ENCODE peak calls at places on chromosomes 2 and 18, in seven cellular contexts. F, Y, M, N, L, W and Z are unnamed samples.

GRCh38 chr2:62195421-62196277 is at the start of gene B3GNT2:
- DNase-seq in F (peak; percentile 86), Y (peak; percentile 84), M (peak; percentile 75), N (peak; percentile 88), L (peak; percentile 32), W (peak; percentile 89), Z (peak; percentile 95)

GRCh38 chr2:148263890-148264289 is 243.0 kb downstream of the MBD5 start:
- DNase-seq in F (no peak), Y (no peak), M (no peak), N (no peak), L (no peak), W (no peak), Z (no peak)

GRCh38 chr18:11246466-11246865 is 97.1 kb upstream of the PIEZO2 start:
- DNase-seq in F (no peak), Y (no peak), M (no peak), N (no peak), L (peak; percentile 20), W (no peak), Z (no peak)

GRCh38 chr2:24642351-24642750 is 150.8 kb downstream of the PTRHD1 start:
- DNase-seq in F (no peak), Y (no peak), M (no peak), N (no peak), L (no peak), W (no peak), Z (no peak)

GRCh38 chr2:110101280-110101844 is 14.3 kb downstream of the MALL start:
- DNase-seq in F (peak; percentile 91), Y (peak; percentile 27), M (peak; percentile 89), N (peak; percentile 98), L (peak; percentile 99), W (peak; percentile 98), Z (peak; percentile 94)

GRCh38 chr2:100262555-100263320 is 59.6 kb downstream of the LONRF2 start:
- DNase-seq in F (peak; percentile 71), Y (peak; percentile 74), M (peak; percentile 57), N (peak; percentile 69), L (peak; percentile 68), W (peak; percentile 54), Z (no peak)

GRCh38 chr2:171102802-171103201 is 57.9 kb downstream of the TLK1 start:
- DNase-seq in F (no peak), Y (no peak), M (no peak), N (no peak), L (no peak), W (no peak), Z (no peak)

GRCh38 chr2:80326214-80326613 is 21.7 kb upstream of the LRRTM1 start:
- DNase-seq in F (no peak), Y (no peak), M (no peak), N (no peak), L (no peak), W (no peak), Z (no peak)

GRCh38 chr2:135657806-135658582 is 83.7 kb upstream of the UBXN4 start:
- DNase-seq in F (no peak), Y (peak; percentile 87), M (no peak), N (no peak), L (no peak), W (no peak), Z (no peak)

GRCh38 chr2:242020196-242021004 is 150.9 kb downstream of the RTP5 start:
- DNase-seq in F (no peak), Y (peak; percentile 9), M (peak; percentile 32), N (peak; percentile 52), L (no peak), W (no peak), Z (peak; percentile 31)

GRCh38 chr2:68715353-68716041 is 19.1 kb upstream of the ARHGAP25 start:
- DNase-seq in F (peak; percentile 69), Y (peak; percentile 52), M (peak; percentile 34), N (no peak), L (peak; percentile 50), W (peak; percentile 66), Z (peak; percentile 50)

GRCh38 chr2:173881466-173881865 is 83.7 kb downstream of the SP3 start:
- DNase-seq in F (no peak), Y (no peak), M (peak; percentile 59), N (no peak), L (no peak), W (peak; percentile 29), Z (no peak)

GRCh38 chr2:121791801-121792221 is 36.4 kb downstream of the TSN start:
- DNase-seq in F (no peak), Y (no peak), M (no peak), N (no peak), L (no peak), W (no peak), Z (no peak)

GRCh38 chr2:236136483-236136882 is 31.7 kb downstream of the GBX2 start:
- DNase-seq in F (no peak), Y (no peak), M (no peak), N (no peak), L (no peak), W (no peak), Z (no peak)

GRCh38 chr2:227456772-227457171 is 15.2 kb upstream of the AGFG1 start:
- DNase-seq in F (no peak), Y (no peak), M (no peak), N (no peak), L (peak; percentile 45), W (no peak), Z (no peak)

GRCh38 chr2:120936476-120937334 is 201.0 kb downstream of the GLI2 start:
- DNase-seq in F (no peak), Y (no peak), M (no peak), N (no peak), L (peak; percentile 60), W (no peak), Z (no peak)

GRCh38 chr2:218985021-218985324 is at the start of gene FEV:
- DNase-seq in F (no peak), Y (no peak), M (no peak), N (no peak), L (no peak), W (no peak), Z (no peak)

GRCh38 chr2:70133521-70134348 is 46.5 kb downstream of the PCBP1 start:
- DNase-seq in F (no peak), Y (peak; percentile 56), M (no peak), N (no peak), L (peak; percentile 34), W (no peak), Z (no peak)

GRCh38 chr18:45666520-45666919 is 51.2 kb downstream of the SLC14A2 start:
- DNase-seq in F (no peak), Y (peak; percentile 40), M (no peak), N (no peak), L (no peak), W (no peak), Z (no peak)

GRCh38 chr2:152247337-152247695 is 71.8 kb upstream of the STAM2 start:
- DNase-seq in F (no peak), Y (no peak), M (no peak), N (no peak), L (peak; percentile 17), W (no peak), Z (no peak)

GRCh38 chr18:47632970-47633635 is 297.4 kb downstream of the SMAD2 start:
- DNase-seq in F (no peak), Y (no peak), M (no peak), N (no peak), L (no peak), W (no peak), Z (no peak)

GRCh38 chr2:170307052-170307451 is 129.1 kb downstream of the MYO3B start:
- DNase-seq in F (no peak), Y (no peak), M (no peak), N (no peak), L (no peak), W (no peak), Z (no peak)

GRCh38 chr2:179622122-179622521 is 239.3 kb downstream of the ZNF385B start:
- DNase-seq in F (no peak), Y (no peak), M (no peak), N (no peak), L (no peak), W (no peak), Z (no peak)

GRCh38 chr18:12991839-12992216 is 666 bp downstream of the CEP192 start:
- DNase-seq in F (no peak), Y (no peak), M (no peak), N (no peak), L (no peak), W (no peak), Z (no peak)

GRCh38 chr18:12990128-12990485 is 1.1 kb upstream of the CEP192 start:
- DNase-seq in F (no peak), Y (peak; percentile 30), M (no peak), N (no peak), L (no peak), W (no peak), Z (no peak)

GRCh38 chr18:12990977-12991838 is at the start of gene CEP192:
- DNase-seq in F (peak; percentile 97), Y (peak; percentile 99), M (peak; percentile 97), N (peak; percentile 97), L (peak; percentile 98), W (peak; percentile 98), Z (peak; percentile 97)

GRCh38 chr18:12989397-12990127 is 1.6 kb upstream of the CEP192 start:
- DNase-seq in F (no peak), Y (no peak), M (no peak), N (no peak), L (no peak), W (no peak), Z (no peak)

DNA sequence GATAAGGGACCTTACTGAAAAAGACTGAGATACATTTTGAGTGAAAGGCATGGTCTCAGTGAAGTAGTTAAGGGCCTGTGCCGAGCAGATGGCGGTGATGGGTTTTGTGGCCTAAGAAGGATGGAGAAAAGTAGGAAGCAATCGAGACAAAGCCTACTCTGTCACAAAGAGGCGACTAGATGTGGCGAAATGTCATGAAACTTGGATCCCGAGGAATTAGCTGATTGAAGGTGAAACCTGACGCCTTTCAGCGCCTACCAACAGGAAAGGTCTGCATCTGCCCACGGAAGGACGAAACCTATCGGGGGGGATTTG is 543 bp upstream of the CEP192 start:
- DNase-seq in F (no peak), Y (no peak), M (no peak), N (no peak), L (peak; percentile 9), W (no peak), Z (no peak)
- H3K27ac ChIP-seq in F (peak overlapping the region; percentile 84), Y (peak overlapping the region; percentile 96), M (no peak overlapping the region), N (peak overlapping the region; percentile 94), L (peak overlapping the region; percentile 68), W (peak overlapping the region; percentile 98), Z (peak overlapping the region; percentile 91)

GRCh38 chr18:39162013-39162412 is 1596.4 kb upstream of the CELF4 start:
- DNase-seq in F (no peak), Y (no peak), M (no peak), N (no peak), L (no peak), W (no peak), Z (no peak)
- TF ChIP-seq CTCF in F (no peak), Y (no peak), M (no peak), N (no peak), L (no peak), W (no peak), Z (no peak)

DNA sequence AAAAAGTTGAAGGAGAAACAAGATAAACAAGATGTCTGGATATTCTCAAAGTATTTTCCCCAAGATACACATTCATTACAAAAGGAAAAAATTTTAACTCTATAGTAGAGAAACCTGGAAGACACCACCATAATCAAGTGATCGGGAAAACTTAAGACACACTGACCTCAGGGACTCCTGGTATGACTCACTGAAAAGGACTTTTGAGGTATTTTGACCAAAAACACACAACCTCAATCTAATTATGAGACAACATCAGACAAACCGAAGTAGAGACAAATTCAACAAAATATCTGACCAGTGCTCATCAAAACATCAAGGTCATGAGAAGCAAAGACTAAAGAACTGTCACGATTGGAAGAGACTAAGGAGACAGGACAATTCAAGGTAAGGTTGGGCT is 34.7 kb downstream of the LPIN2 start:
- DNase-seq in F (no peak), Y (no peak), M (no peak), N (no peak), L (no peak), W (no peak), Z (no peak)
- H3K4me3 ChIP-seq in F (no peak overlapping the region), Y (no peak overlapping the region), M (no peak overlapping the region), N (peak overlapping the region; percentile 9), L (peak overlapping the region; percentile 24), W (no peak overlapping the region), Z (no peak overlapping the region)

GRCh38 chr2:239327536-239328305 is 73.1 kb downstream of the HDAC4 start:
- DNase-seq in F (no peak), Y (peak; percentile 72), M (no peak), N (no peak), L (no peak), W (no peak), Z (no peak)
- H3K27ac ChIP-seq in F (no peak overlapping the region), Y (peak overlapping the region; percentile 99), M (peak overlapping the region; percentile 70), N (peak overlapping the region; percentile 95), L (no peak overlapping the region), W (peak overlapping the region; percentile 45), Z (no peak overlapping the region)